ENCODE peak calls at places on chromosomes 16 and 17, in eight cellular contexts. Z is H1, J is IMR-90, M is esophagus squamous epithelium, O is mucosa of descending colon, E is ascending aorta, B is mammary epithelial cell, U is stomach. G is an unnamed sample. For H3K4me1, the result is how much of the 10 kb centered on the place peaks cover.

GRCh38 chr16:51388516-51388951 is 237.5 kb upstream of the SALL1 start:
- DNase-seq in Z (no peak), J (no peak), M (no peak), O (no peak), B (no peak), U (no peak), E (no peak), G (no peak)

GRCh38 chr16:49362230-49362629 is 11.4 kb upstream of the C16orf78 start:
- DNase-seq in E (peak), J (no peak), U (no peak), Z (no peak), O (no peak), B (no peak), M (no peak), G (no peak)

GRCh38 chr17:63775420-63775819 is 1.4 kb downstream of the DDX42 start:
- DNase-seq in B (no peak), J (no peak), O (no peak), E (no peak), Z (no peak), M (no peak), U (no peak), G (no peak)

GRCh38 chr16:30710971-30711370 is 12.0 kb downstream of the SRCAP start:
- DNase-seq in B (no peak), M (no peak), Z (no peak), J (peak), U (no peak), O (no peak), E (no peak), G (no peak)

GRCh38 chr17:732788-733720 is 658 bp downstream of the TLCD3A start:
- DNase-seq in U (peak), O (peak), B (peak), Z (peak), M (no peak), J (peak), E (no peak), G (no peak)

GRCh38 chr17:68326681-68327080 is 35.4 kb downstream of the ARSG start:
- DNase-seq in J (peak), U (no peak), Z (no peak), B (peak), M (no peak), O (no peak), E (no peak), G (no peak)

GRCh38 chr17:63071797-63072196 is 105.8 kb downstream of the TANC2 start:
- DNase-seq in B (peak), M (no peak), E (no peak), J (no peak), U (no peak), O (no peak), Z (no peak), G (no peak)

GRCh38 chr16:10541396-10541795 is 39.0 kb downstream of the EMP2 start:
- DNase-seq in O (no peak), M (no peak), B (no peak), U (no peak), E (no peak), Z (no peak), J (no peak), G (no peak)

GRCh38 chr16:46748775-46749705 is 896 bp upstream of the MYLK3 start:
- DNase-seq in Z (no peak), U (no peak), E (no peak), B (no peak), J (no peak), M (no peak), O (no peak), G (no peak)

GRCh38 chr17:55601874-55602364 is 90.7 kb upstream of the SMIM36 start:
- DNase-seq in Z (peak), O (no peak), M (no peak), E (no peak), B (peak), U (no peak), J (peak), G (no peak)

GRCh38 chr17:67460097-67460496 is 83.0 kb downstream of the PITPNC1 start:
- DNase-seq in E (no peak), Z (no peak), U (no peak), B (no peak), O (no peak), M (no peak), J (no peak), G (no peak)

GRCh38 chr17:48722201-48722907 is at the start of gene PRAC1:
- DNase-seq in O (peak), Z (peak), M (no peak), J (no peak), B (no peak), E (no peak), U (no peak), G (peak)

GRCh38 chr16:58236231-58236690 is 38.4 kb upstream of the CSNK2A2 start:
- DNase-seq in U (peak), M (no peak), E (peak), B (peak), Z (peak), O (peak), J (peak), G (peak)

GRCh38 chr16:11407047-11407982 is 62.1 kb downstream of the RMI2 start:
- DNase-seq in O (peak), E (peak), M (no peak), J (peak), B (peak), U (peak), Z (peak), G (no peak)

GRCh38 chr16:68247932-68248331 is 2.8 kb downstream of the PLA2G15 start:
- DNase-seq in J (no peak), Z (no peak), E (no peak), O (peak), U (no peak), M (no peak), B (no peak), G (no peak)
- H3K4me1 ChIP-seq in J (under half), Z (under half), E (under half), O (under half), U (under half), M (under half), B (under half), G (under half)

GRCh38 chr16:25390761-25391160 is 133.1 kb upstream of the ZKSCAN2 start:
- DNase-seq in O (no peak), E (no peak), M (no peak), J (no peak), Z (no peak), B (no peak), U (no peak), G (no peak)

DNA sequence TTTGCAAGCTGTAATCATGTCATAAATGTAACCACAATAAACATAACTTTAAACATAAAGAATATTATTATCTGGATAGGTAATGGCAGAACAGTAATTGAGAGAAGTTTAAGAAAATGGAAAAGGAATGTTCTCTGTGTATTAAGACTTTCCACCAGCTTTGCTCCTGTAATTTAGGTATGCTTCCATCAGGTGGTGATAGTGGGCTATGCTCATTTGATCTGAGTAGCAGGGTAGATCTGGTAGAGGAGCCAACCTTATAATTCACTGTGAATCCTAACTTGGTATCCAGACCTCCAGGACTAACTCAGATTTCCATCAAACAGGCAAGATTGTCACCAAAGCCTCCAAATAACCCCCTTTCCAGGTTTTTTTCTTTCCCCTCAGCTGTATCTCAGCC is 137.9 kb upstream of the ZKSCAN2 start:
- DNase-seq in M (no peak), E (no peak), J (no peak), Z (no peak), B (no peak), O (no peak), U (no peak), G (no peak)
- TF ChIP-seq CTCF in M (no peak), E (no peak), J (no peak), Z (peak), B (no peak), O (no peak), U (no peak), G (no peak)

GRCh38 chr16:75248536-75249380 is 2.7 kb downstream of the BCAR1 start:
- DNase-seq in J (no peak), U (no peak), B (no peak), M (no peak), Z (no peak), O (no peak), E (no peak), G (no peak)
- H3K4me1 ChIP-seq in J (half or more), U (half or more), B (half or more), M (half or more), Z (half or more), O (half or more), E (half or more), G (half or more)

DNA sequence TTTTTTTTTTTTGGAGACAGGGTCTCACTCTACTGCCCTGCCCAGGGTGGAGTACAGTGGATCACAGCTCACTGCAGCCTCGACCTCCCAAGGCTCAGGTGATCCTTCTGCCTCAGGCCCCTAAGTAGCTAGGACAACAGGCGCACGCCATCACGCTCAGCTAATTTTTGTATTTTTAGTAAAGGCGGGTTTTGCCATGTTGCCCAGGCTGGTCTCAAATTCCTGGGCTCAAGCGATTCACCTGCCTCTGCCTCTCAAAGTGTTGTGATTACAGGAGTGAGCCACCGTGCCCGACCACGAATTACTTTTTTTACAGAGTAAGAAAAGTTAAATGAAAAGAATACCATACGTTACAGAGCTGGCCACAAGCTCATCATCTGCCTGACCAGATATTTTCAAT is 38.9 kb downstream of the AKAP10 start:
- DNase-seq in J (no peak), E (no peak), M (no peak), U (no peak), O (no peak), Z (no peak), B (no peak), G (no peak)
- TF ChIP-seq CTCF in J (no peak), E (no peak), M (no peak), U (no peak), O (no peak), Z (no peak), B (no peak), G (no peak)

G was measured in RWPE2.